ENCODE peak calls at places on chromosomes 6 and 20, in six cellular contexts. W is right lobe of liver, H is ovary, X is lower lobe of right lung, U is left ventricle myocardium inferior, F is dorsolateral prefrontal cortex. E is an unnamed sample.
A peak's percentile ranks its signal among the peaks of the same experiment; 100 is the strongest.

GRCh38 chr6:36609582-36609981 is 15.4 kb downstream of the SRSF3 start:
- DNase-seq in W (no peak), F (no peak), X (no peak), H (no peak), U (no peak), E (no peak)

GRCh38 chr6:105326216-105326615 is 76.7 kb downstream of the PREP start:
- DNase-seq in F (no peak), U (no peak), X (no peak), H (no peak), W (no peak), E (no peak)

GRCh38 chr20:32820000-32820697 is 395 bp downstream of the MAPRE1 start:
- DNase-seq in U (peak; percentile 73), W (no peak), X (peak; percentile 78), H (peak; percentile 90), F (peak; percentile 33), E (peak; percentile 87)

GRCh38 chr6:20933057-20933792 is 399.0 kb downstream of the CDKAL1 start:
- DNase-seq in F (no peak), H (no peak), W (no peak), U (no peak), X (no peak), E (no peak)

GRCh38 chr20:56957737-56958553 is 308.5 kb downstream of the BMP7 start:
- DNase-seq in F (no peak), U (no peak), X (no peak), H (no peak), W (no peak), E (no peak)

GRCh38 chr6:31821301-31822037 is 6.1 kb upstream of the HSPA1B start:
- DNase-seq in W (peak; percentile 74), X (peak; percentile 86), U (peak; percentile 81), F (no peak), H (peak; percentile 82), E (peak; percentile 34)

GRCh38 chr20:38649275-38649891 is 47.8 kb downstream of the ARHGAP40 start:
- DNase-seq in H (no peak), F (no peak), U (no peak), X (no peak), W (no peak), E (no peak)

GRCh38 chr6:14922306-14922705 is 323.6 kb upstream of the JARID2 start:
- DNase-seq in F (peak; percentile 32), H (no peak), W (no peak), U (no peak), X (no peak), E (no peak)

GRCh38 chr6:119234457-119234856 is 115.1 kb downstream of the MAN1A1 start:
- DNase-seq in U (no peak), H (no peak), F (no peak), W (no peak), X (no peak), E (no peak)

GRCh38 chr6:21213492-21213891 is 380.1 kb upstream of the SOX4 start:
- DNase-seq in U (no peak), W (no peak), F (no peak), H (no peak), X (no peak), E (no peak)

GRCh38 chr6:50602191-50602810 is 111.0 kb upstream of the TFAP2D start:
- DNase-seq in U (no peak), W (no peak), X (no peak), F (no peak), H (no peak), E (no peak)

GRCh38 chr20:3616250-3616649 is 46.9 kb downstream of the GFRA4 start:
- DNase-seq in U (peak; percentile 42), H (no peak), F (no peak), W (no peak), X (peak; percentile 80), E (no peak)

GRCh38 chr6:30836431-30836866 is 47.9 kb upstream of the DDR1 start:
- DNase-seq in H (no peak), U (peak; percentile 24), X (no peak), F (no peak), W (no peak), E (no peak)

DNA sequence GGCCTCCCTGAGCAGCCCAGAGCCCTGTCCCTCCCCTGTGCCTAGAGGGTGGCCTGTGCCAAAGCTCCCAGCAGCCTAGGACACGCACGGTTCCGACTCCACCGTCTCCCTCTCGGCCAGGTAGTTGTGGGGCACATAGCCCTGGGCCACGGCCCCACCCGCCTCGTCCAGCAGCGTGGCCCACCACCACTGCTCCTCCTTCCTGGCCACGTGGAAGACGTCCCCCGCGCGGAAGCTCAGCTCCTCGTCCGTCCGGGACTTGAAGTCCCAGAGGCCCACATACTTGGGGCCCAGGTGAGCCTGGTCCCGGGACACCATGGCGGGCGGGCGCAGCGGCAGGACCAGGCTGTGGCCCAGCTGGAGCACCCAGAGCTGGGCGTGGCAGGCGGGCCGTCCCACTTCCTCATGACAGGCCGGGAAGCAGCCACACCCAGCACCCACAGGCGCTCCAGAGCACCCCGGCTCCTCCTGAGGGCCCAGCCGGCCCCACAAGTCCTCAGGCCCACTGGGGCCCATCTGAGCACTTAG is at the start of gene PTK6:
- DNase-seq in W (peak; percentile 74), H (no peak), F (no peak), X (peak; percentile 93), U (peak; percentile 57), E (no peak)
- H3K4me3 ChIP-seq in W (peak within 1 kb of the TSS; percentile 33), H (peak within 1 kb of the TSS; percentile 0), F (peak within 1 kb of the TSS; percentile 24), X (peak within 1 kb of the TSS; percentile 60), U (peak within 1 kb of the TSS; percentile 55), E (peak within 1 kb of the TSS; percentile 48)

GRCh38 chr6:116563830-116564229 is 7.5 kb upstream of the RWDD1 start:
- DNase-seq in F (no peak), W (no peak), X (no peak), H (no peak), U (no peak), E (no peak)

GRCh38 chr6:116562614-116563013 is 8.7 kb upstream of the RWDD1 start:
- DNase-seq in X (no peak), H (no peak), W (no peak), U (no peak), F (no peak), E (no peak)

GRCh38 chr6:116568111-116568510 is 3.2 kb upstream of the RWDD1 start:
- DNase-seq in H (no peak), F (no peak), X (no peak), U (no peak), W (no peak), E (no peak)

GRCh38 chr6:116564296-116564695 is 7.0 kb upstream of the RWDD1 start:
- DNase-seq in U (no peak), W (no peak), F (no peak), H (no peak), X (no peak), E (no peak)

DNA sequence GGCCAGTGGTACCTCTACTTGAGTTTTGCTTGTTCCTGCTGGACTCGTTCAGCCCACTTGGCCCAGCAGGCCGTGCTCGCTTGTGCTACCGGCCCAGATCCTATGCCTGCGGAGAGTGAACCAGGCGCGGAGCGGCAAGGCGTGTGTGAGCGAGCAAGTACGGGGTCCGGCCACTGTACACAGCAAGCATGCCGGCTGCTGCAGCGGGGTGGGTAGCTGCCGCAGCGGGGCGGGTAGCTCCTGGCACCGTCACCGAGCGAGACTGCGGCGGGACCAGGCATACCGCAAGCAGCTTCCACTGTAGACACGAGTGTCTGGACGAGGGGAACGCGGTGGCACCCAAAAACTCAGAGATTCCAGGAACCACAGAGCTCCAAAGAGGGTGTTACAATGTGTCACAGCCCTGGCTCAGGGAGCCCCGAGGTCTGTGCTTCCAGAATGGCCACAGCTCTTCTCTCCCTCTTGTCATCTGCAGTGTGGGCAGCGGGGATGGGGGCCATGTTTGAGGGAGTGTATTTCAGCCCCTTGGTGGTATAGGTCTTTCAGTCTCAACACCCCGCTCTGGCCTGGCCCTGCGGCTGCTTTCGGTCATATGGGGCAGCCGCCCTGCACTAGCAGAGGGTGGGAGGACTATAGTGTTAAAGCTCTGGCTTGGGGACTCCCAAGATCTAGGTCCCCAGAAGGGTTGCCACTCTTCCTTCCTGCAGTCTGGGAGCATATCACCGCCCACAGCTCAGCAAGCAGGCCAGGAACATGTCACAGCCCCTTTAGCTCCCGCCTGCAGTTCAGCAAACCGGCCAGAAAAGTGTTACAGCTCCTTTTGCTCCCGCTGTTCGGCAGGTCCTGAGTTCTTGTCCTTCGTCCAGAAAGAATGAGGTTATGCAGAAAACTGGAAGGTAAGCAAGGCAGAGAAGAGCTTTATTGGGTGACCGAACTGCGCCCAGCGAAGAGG is 6.1 kb upstream of the RWDD1 start:
- DNase-seq in X (peak; percentile 51), W (peak; percentile 21), H (peak; percentile 47), U (peak; percentile 34), F (peak; percentile 28), E (peak; percentile 1)
- H3K4me3 ChIP-seq in X (peak overlapping the region; percentile 43), W (no peak overlapping the region), H (no peak overlapping the region), U (peak overlapping the region; percentile 55), F (peak overlapping the region; percentile 57), E (peak overlapping the region; percentile 6)

DNA sequence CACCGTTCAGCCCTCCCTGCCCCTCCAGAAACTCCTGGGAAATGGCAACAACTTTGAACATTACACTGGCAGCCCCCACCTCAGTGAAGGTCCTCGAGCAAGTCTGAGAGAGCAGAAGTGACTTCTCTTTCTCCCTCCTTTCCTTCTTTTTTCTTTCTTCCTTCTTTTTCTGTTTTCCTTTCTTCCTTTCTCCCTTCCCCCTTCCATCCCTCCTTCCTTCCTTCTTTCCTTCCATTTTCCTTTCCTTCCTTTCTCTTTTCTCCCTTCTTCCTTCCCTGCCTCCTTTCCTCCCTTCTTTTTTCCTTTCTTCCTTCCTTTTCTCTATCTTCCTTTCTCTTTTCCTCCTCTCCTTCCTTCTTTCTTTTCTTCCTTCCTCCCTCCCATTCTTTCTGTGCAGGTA is 162.7 kb downstream of the UNC5CL start:
- DNase-seq in X (no peak), W (no peak), U (no peak), F (no peak), H (no peak), E (no peak)
- H3K4me3 ChIP-seq in X (no peak overlapping the region), W (no peak overlapping the region), U (no peak overlapping the region), F (no peak overlapping the region), H (no peak overlapping the region), E (no peak overlapping the region)

GRCh38 chr6:75602164-75602896 is 650 bp downstream of the SENP6 start:
- DNase-seq in X (peak; percentile 73), U (peak; percentile 45), W (peak; percentile 48), F (no peak), H (peak; percentile 73), E (peak; percentile 34)

GRCh38 chr6:75608304-75608703 is 6.6 kb downstream of the SENP6 start:
- DNase-seq in U (no peak), X (no peak), W (no peak), F (no peak), H (no peak), E (no peak)

GRCh38 chr6:75602897-75603395 is 1.3 kb downstream of the SENP6 start:
- DNase-seq in H (no peak), X (no peak), W (no peak), F (no peak), U (no peak), E (no peak)

GRCh38 chr6:75604294-75604693 is 2.6 kb downstream of the SENP6 start:
- DNase-seq in U (no peak), X (no peak), H (no peak), W (no peak), F (no peak), E (no peak)

GRCh38 chr6:75605635-75606034 is 4.0 kb downstream of the SENP6 start:
- DNase-seq in H (no peak), X (no peak), U (no peak), W (no peak), F (no peak), E (no peak)
- H3K4me3 ChIP-seq in H (no peak overlapping the region), X (no peak overlapping the region), U (no peak overlapping the region), W (no peak overlapping the region), F (no peak overlapping the region), E (no peak overlapping the region)

GRCh38 chr6:82066196-82066595 is 181.3 kb downstream of the IBTK start:
- DNase-seq in W (no peak), U (no peak), X (no peak), F (no peak), H (no peak), E (no peak)
- H3K4me3 ChIP-seq in W (no peak overlapping the region), U (no peak overlapping the region), X (no peak overlapping the region), F (no peak overlapping the region), H (no peak overlapping the region), E (no peak overlapping the region)